ENCODE peak calls at places on chromosomes 3 and 15, in eight cellular contexts. One of them, this sample, is unnamed. For H3K36me3, the result is how much of the 10 kb centered on the place peaks cover.

GRCh38 chr3:183650554-183650953 is 15.1 kb downstream of the KLHL24 start:
- DNase-seq in heart right ventricle: no peak
- DNase-seq in HepG2: no peak
- DNase-seq in esophagus muscularis mucosa: no peak
- DNase-seq in thoracic aorta: no peak
- DNase-seq in sigmoid colon: no peak
- DNase-seq in left ventricle myocardium inferior: no peak
- DNase-seq in CD8-positive, alpha-beta T cell: no peak
- DNase-seq in this sample: no peak

GRCh38 chr3:58776231-58776630 is 109.7 kb upstream of the FAM3D start:
- DNase-seq in heart right ventricle: no peak
- DNase-seq in HepG2: no peak
- DNase-seq in esophagus muscularis mucosa: no peak
- DNase-seq in thoracic aorta: no peak
- DNase-seq in sigmoid colon: no peak
- DNase-seq in left ventricle myocardium inferior: no peak
- DNase-seq in CD8-positive, alpha-beta T cell: no peak
- DNase-seq in this sample: no peak

GRCh38 chr3:150114873-150115570 is 144.3 kb upstream of the PFN2 start:
- DNase-seq in heart right ventricle: no peak
- DNase-seq in HepG2: no peak
- DNase-seq in esophagus muscularis mucosa: no peak
- DNase-seq in thoracic aorta: no peak
- DNase-seq in sigmoid colon: no peak
- DNase-seq in left ventricle myocardium inferior: no peak
- DNase-seq in CD8-positive, alpha-beta T cell: no peak
- DNase-seq in this sample: no peak

GRCh38 chr15:67154249-67154648 is 88.8 kb downstream of the SMAD3 start:
- DNase-seq in heart right ventricle: no peak
- DNase-seq in HepG2: no peak
- DNase-seq in esophagus muscularis mucosa: no peak
- DNase-seq in thoracic aorta: no peak
- DNase-seq in sigmoid colon: peak
- DNase-seq in left ventricle myocardium inferior: no peak
- DNase-seq in CD8-positive, alpha-beta T cell: no peak
- DNase-seq in this sample: no peak

GRCh38 chr3:120908030-120908802 is at the start of gene STXBP5L:
- DNase-seq in heart right ventricle: peak
- DNase-seq in HepG2: peak
- DNase-seq in esophagus muscularis mucosa: no peak
- DNase-seq in thoracic aorta: no peak
- DNase-seq in sigmoid colon: peak
- DNase-seq in left ventricle myocardium inferior: peak
- DNase-seq in CD8-positive, alpha-beta T cell: peak
- DNase-seq in this sample: peak

GRCh38 chr3:14461748-14462324 is 59.4 kb downstream of the SLC6A6 start:
- DNase-seq in heart right ventricle: peak
- DNase-seq in HepG2: peak
- DNase-seq in esophagus muscularis mucosa: no peak
- DNase-seq in thoracic aorta: no peak
- DNase-seq in sigmoid colon: no peak
- DNase-seq in left ventricle myocardium inferior: peak
- DNase-seq in CD8-positive, alpha-beta T cell: peak
- DNase-seq in this sample: no peak

GRCh38 chr3:15616053-15616452 is 14.5 kb downstream of the BTD start:
- DNase-seq in heart right ventricle: no peak
- DNase-seq in HepG2: no peak
- DNase-seq in esophagus muscularis mucosa: no peak
- DNase-seq in thoracic aorta: no peak
- DNase-seq in sigmoid colon: no peak
- DNase-seq in left ventricle myocardium inferior: no peak
- DNase-seq in CD8-positive, alpha-beta T cell: no peak
- DNase-seq in this sample: no peak

GRCh38 chr3:45137656-45138181 is 8.5 kb downstream of the CDCP1 start:
- DNase-seq in heart right ventricle: no peak
- DNase-seq in HepG2: no peak
- DNase-seq in esophagus muscularis mucosa: no peak
- DNase-seq in thoracic aorta: no peak
- DNase-seq in sigmoid colon: no peak
- DNase-seq in left ventricle myocardium inferior: no peak
- DNase-seq in CD8-positive, alpha-beta T cell: no peak
- DNase-seq in this sample: no peak

GRCh38 chr15:70438776-70439175 is 324.6 kb downstream of the UACA start:
- DNase-seq in heart right ventricle: peak
- DNase-seq in HepG2: no peak
- DNase-seq in esophagus muscularis mucosa: no peak
- DNase-seq in thoracic aorta: no peak
- DNase-seq in sigmoid colon: no peak
- DNase-seq in left ventricle myocardium inferior: peak
- DNase-seq in CD8-positive, alpha-beta T cell: no peak
- DNase-seq in this sample: peak

GRCh38 chr15:91982401-91982800 is 128.9 kb downstream of the SLCO3A1 start:
- DNase-seq in heart right ventricle: no peak
- DNase-seq in HepG2: no peak
- DNase-seq in esophagus muscularis mucosa: no peak
- DNase-seq in thoracic aorta: no peak
- DNase-seq in sigmoid colon: no peak
- DNase-seq in left ventricle myocardium inferior: no peak
- DNase-seq in CD8-positive, alpha-beta T cell: no peak
- DNase-seq in this sample: no peak

GRCh38 chr3:74268753-74269152 is 345.7 kb downstream of the CNTN3 start:
- DNase-seq in heart right ventricle: no peak
- DNase-seq in HepG2: no peak
- DNase-seq in esophagus muscularis mucosa: no peak
- DNase-seq in thoracic aorta: no peak
- DNase-seq in sigmoid colon: no peak
- DNase-seq in left ventricle myocardium inferior: no peak
- DNase-seq in CD8-positive, alpha-beta T cell: no peak
- DNase-seq in this sample: no peak

GRCh38 chr3:131622726-131623125 is 120.0 kb upstream of the MRPL3 start:
- DNase-seq in heart right ventricle: no peak
- DNase-seq in HepG2: no peak
- DNase-seq in esophagus muscularis mucosa: no peak
- DNase-seq in thoracic aorta: no peak
- DNase-seq in sigmoid colon: no peak
- DNase-seq in left ventricle myocardium inferior: no peak
- DNase-seq in CD8-positive, alpha-beta T cell: no peak
- DNase-seq in this sample: no peak

GRCh38 chr15:64348455-64348854 is 7.5 kb downstream of the CSNK1G1 start:
- DNase-seq in heart right ventricle: no peak
- DNase-seq in HepG2: no peak
- DNase-seq in esophagus muscularis mucosa: no peak
- DNase-seq in thoracic aorta: no peak
- DNase-seq in sigmoid colon: no peak
- DNase-seq in left ventricle myocardium inferior: no peak
- DNase-seq in CD8-positive, alpha-beta T cell: no peak
- DNase-seq in this sample: no peak

GRCh38 chr15:39079296-39079834 is 501.5 kb upstream of the THBS1 start:
- DNase-seq in heart right ventricle: no peak
- DNase-seq in HepG2: no peak
- DNase-seq in esophagus muscularis mucosa: no peak
- DNase-seq in thoracic aorta: no peak
- DNase-seq in sigmoid colon: no peak
- DNase-seq in left ventricle myocardium inferior: no peak
- DNase-seq in CD8-positive, alpha-beta T cell: no peak
- DNase-seq in this sample: peak

GRCh38 chr3:37445163-37445562 is 270.8 kb upstream of the LRRFIP2 start:
- DNase-seq in heart right ventricle: no peak
- DNase-seq in HepG2: no peak
- DNase-seq in esophagus muscularis mucosa: no peak
- DNase-seq in thoracic aorta: no peak
- DNase-seq in sigmoid colon: no peak
- DNase-seq in left ventricle myocardium inferior: no peak
- DNase-seq in CD8-positive, alpha-beta T cell: no peak
- DNase-seq in this sample: no peak

DNA sequence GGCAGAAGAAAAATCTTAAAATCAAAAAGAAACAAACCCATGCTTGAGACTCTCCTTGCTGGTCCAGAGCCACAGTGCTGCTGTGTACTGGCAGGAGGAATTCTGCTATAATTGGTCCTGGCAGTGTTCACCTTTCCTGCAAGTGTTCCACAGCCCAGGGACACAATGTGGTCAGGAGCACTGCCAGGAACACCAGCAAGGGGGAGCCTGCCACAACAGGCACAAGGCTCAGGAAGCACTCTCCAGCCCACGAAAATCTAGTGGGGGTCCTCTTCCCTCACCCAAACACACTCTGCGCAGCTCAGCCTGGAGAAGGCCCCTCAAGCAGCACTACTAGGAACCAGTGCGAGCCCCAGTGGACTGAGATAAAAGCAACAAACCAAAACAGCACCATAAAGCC is 92.9 kb downstream of the UBE3A start:
- DNase-seq in heart right ventricle: peak
- DNase-seq in HepG2: peak
- DNase-seq in esophagus muscularis mucosa: no peak
- DNase-seq in thoracic aorta: peak
- DNase-seq in sigmoid colon: peak
- DNase-seq in left ventricle myocardium inferior: peak
- DNase-seq in CD8-positive, alpha-beta T cell: no peak
- DNase-seq in this sample: no peak
- TF ChIP-seq CTCF in heart right ventricle: peak
- TF ChIP-seq CTCF in HepG2: peak
- TF ChIP-seq CTCF in esophagus muscularis mucosa: peak
- TF ChIP-seq CTCF in thoracic aorta: peak
- TF ChIP-seq CTCF in sigmoid colon: peak
- TF ChIP-seq CTCF in left ventricle myocardium inferior: peak
- TF ChIP-seq CTCF in CD8-positive, alpha-beta T cell: no peak
- TF ChIP-seq CTCF in this sample: peak

GRCh38 chr3:9782777-9783176 is 9.5 kb downstream of the TADA3 start:
- DNase-seq in heart right ventricle: no peak
- DNase-seq in HepG2: no peak
- DNase-seq in esophagus muscularis mucosa: no peak
- DNase-seq in thoracic aorta: no peak
- DNase-seq in sigmoid colon: no peak
- DNase-seq in left ventricle myocardium inferior: no peak
- DNase-seq in CD8-positive, alpha-beta T cell: no peak
- DNase-seq in this sample: no peak
- H3K36me3 ChIP-seq in heart right ventricle: half or more
- H3K36me3 ChIP-seq in HepG2: under half
- H3K36me3 ChIP-seq in esophagus muscularis mucosa: half or more
- H3K36me3 ChIP-seq in thoracic aorta: under half
- H3K36me3 ChIP-seq in sigmoid colon: half or more
- H3K36me3 ChIP-seq in left ventricle myocardium inferior: half or more
- H3K36me3 ChIP-seq in CD8-positive, alpha-beta T cell: under half
- H3K36me3 ChIP-seq in this sample: half or more

DNA sequence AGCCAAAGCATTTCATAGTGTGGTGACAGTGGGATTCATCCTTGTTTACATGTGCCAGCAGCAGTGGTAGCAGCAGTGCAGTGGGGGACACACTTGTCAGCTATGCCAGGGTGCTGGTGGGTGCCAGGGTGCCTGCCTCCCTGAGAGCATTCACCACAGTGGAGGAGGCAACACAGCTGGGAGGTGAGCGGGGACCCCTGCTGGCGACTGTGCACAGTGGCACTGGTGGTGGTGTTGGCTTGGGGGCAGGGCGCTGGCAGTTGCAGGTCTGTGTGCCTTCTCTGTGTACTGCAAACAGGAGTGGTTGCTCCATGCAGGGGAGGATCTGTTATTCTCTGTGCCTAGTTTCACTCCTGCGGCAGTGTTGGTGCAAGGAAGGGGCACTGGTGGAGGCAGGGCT is 41.2 kb downstream of the CEP63 start:
- DNase-seq in heart right ventricle: no peak
- DNase-seq in HepG2: peak
- DNase-seq in esophagus muscularis mucosa: no peak
- DNase-seq in thoracic aorta: no peak
- DNase-seq in sigmoid colon: no peak
- DNase-seq in left ventricle myocardium inferior: no peak
- DNase-seq in CD8-positive, alpha-beta T cell: no peak
- DNase-seq in this sample: peak
- TF ChIP-seq CTCF in heart right ventricle: peak
- TF ChIP-seq CTCF in HepG2: peak
- TF ChIP-seq CTCF in esophagus muscularis mucosa: no peak
- TF ChIP-seq CTCF in thoracic aorta: no peak
- TF ChIP-seq CTCF in sigmoid colon: no peak
- TF ChIP-seq CTCF in left ventricle myocardium inferior: no peak
- TF ChIP-seq CTCF in CD8-positive, alpha-beta T cell: no peak
- TF ChIP-seq CTCF in this sample: no peak

DNA sequence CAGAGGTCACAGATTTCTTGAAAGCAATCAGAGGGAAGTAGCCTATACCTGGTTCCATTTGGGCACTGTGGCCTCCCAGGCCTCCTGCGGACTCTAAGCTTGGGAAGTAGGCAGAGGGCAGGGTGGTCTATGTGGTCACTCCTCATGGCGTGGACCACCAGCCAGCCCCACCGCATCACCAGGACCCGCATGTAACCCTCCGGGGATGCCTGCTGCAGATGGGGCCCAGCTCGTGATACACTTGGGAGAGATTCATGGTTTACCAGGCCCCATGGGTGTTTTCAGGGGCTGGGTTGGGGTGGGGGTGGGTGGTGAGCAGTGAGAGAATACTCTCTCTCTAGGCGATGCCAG is 123.7 kb downstream of the ASB7 start:
- DNase-seq in heart right ventricle: no peak
- DNase-seq in HepG2: no peak
- DNase-seq in esophagus muscularis mucosa: no peak
- DNase-seq in thoracic aorta: no peak
- DNase-seq in sigmoid colon: no peak
- DNase-seq in left ventricle myocardium inferior: no peak
- DNase-seq in CD8-positive, alpha-beta T cell: no peak
- DNase-seq in this sample: peak
- H3K36me3 ChIP-seq in heart right ventricle: under half
- H3K36me3 ChIP-seq in HepG2: under half
- H3K36me3 ChIP-seq in esophagus muscularis mucosa: under half
- H3K36me3 ChIP-seq in thoracic aorta: under half
- H3K36me3 ChIP-seq in sigmoid colon: under half
- H3K36me3 ChIP-seq in left ventricle myocardium inferior: under half
- H3K36me3 ChIP-seq in CD8-positive, alpha-beta T cell: under half
- H3K36me3 ChIP-seq in this sample: under half

DNA sequence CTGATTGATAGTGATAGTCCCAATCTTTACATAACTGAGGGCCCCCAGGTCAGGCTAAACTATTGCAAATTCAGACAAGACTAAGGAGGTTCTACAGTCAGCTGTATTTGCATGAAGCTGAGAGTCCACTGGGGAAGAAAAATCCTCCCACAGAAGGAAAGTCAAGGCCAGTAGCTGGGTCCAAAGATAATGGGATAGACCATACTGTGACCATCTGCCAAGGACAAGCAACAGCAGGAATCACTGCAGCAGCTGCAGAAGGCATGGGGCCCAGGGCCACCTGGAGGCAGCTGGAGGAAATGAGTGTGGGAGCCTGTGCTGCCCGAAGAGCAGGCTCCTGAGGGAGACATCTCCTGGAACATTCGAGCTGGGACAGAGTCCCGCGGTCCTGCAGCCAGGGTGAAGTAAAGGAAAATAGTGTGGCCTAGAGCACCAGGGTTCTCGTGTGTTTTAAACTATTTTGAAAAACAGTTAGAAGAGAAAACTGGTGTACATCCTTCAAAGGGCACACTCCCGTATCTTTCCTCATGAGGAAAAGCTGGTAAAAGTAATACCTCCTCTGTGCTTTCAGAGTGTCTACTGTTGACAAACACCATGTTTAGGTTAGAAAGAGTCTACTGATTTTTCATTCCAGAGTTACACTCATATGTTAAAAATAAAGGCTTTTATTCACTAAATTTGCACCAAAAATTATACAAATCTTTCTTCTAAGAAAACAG is 13.1 kb upstream of the TMEM212 start:
- DNase-seq in heart right ventricle: peak
- DNase-seq in HepG2: peak
- DNase-seq in esophagus muscularis mucosa: no peak
- DNase-seq in thoracic aorta: no peak
- DNase-seq in sigmoid colon: peak
- DNase-seq in left ventricle myocardium inferior: peak
- DNase-seq in CD8-positive, alpha-beta T cell: no peak
- DNase-seq in this sample: no peak
- TF ChIP-seq CTCF in heart right ventricle: peak
- TF ChIP-seq CTCF in HepG2: peak
- TF ChIP-seq CTCF in esophagus muscularis mucosa: peak
- TF ChIP-seq CTCF in thoracic aorta: peak
- TF ChIP-seq CTCF in sigmoid colon: peak
- TF ChIP-seq CTCF in left ventricle myocardium inferior: peak
- TF ChIP-seq CTCF in CD8-positive, alpha-beta T cell: no peak
- TF ChIP-seq CTCF in this sample: peak